ENCODE peak calls at places on chromosomes 13 and 19, in nine cellular contexts. Z, L, Q, I, H, S, D, G and O are unnamed samples.
A peak's percentile ranks its signal among the peaks of the same experiment; 100 is the strongest.

GRCh38 chr19:1503089-1503924 is 9.5 kb downstream of the ADAMTSL5 start:
- DNase-seq in Z (peak; percentile 81), L (peak; percentile 53), Q (peak; percentile 75), I (no peak), H (peak; percentile 42), S (peak; percentile 68), D (peak; percentile 53), G (peak; percentile 79), O (peak; percentile 47)

GRCh38 chr13:38686635-38687245 is at the start of gene FREM2:
- DNase-seq in Z (peak; percentile 66), L (no peak), Q (no peak), I (peak; percentile 37), H (no peak), S (no peak), D (no peak), G (peak; percentile 97), O (peak; percentile 81)

GRCh38 chr13:93776936-93777335 is 550.3 kb downstream of the GPC6 start:
- DNase-seq in Z (no peak), L (no peak), Q (no peak), I (peak; percentile 29), H (peak; percentile 14), S (no peak), D (no peak), G (no peak), O (no peak)

GRCh38 chr19:33639034-33639681 is 17.4 kb downstream of the CHST8 start:
- DNase-seq in Z (no peak), L (no peak), Q (no peak), I (no peak), H (no peak), S (no peak), D (no peak), G (peak; percentile 25), O (no peak)

GRCh38 chr13:88074794-88075509 is 403.8 kb downstream of the SLITRK5 start:
- DNase-seq in Z (peak; percentile 33), L (peak; percentile 53), Q (no peak), I (no peak), H (no peak), S (peak; percentile 67), D (no peak), G (no peak), O (no peak)

GRCh38 chr19:36686365-36687213 is 823 bp upstream of the ZNF567 start:
- DNase-seq in Z (peak; percentile 54), L (no peak), Q (peak; percentile 7), I (peak; percentile 79), H (peak; percentile 4), S (no peak), D (no peak), G (no peak), O (peak; percentile 28)

GRCh38 chr13:73718248-73718647 is 416.0 kb downstream of the KLF12 start:
- DNase-seq in Z (no peak), L (no peak), Q (no peak), I (no peak), H (no peak), S (no peak), D (no peak), G (peak; percentile 39), O (no peak)

GRCh38 chr13:78652651-78653050 is 6.3 kb downstream of the OBI1 start:
- DNase-seq in Z (no peak), L (no peak), Q (no peak), I (no peak), H (no peak), S (no peak), D (no peak), G (no peak), O (no peak)

GRCh38 chr13:45575146-45575829 is 40.3 kb downstream of the ERICH6B start:
- DNase-seq in Z (no peak), L (no peak), Q (no peak), I (no peak), H (no peak), S (no peak), D (no peak), G (no peak), O (no peak)

GRCh38 chr13:27658569-27658968 is 36.9 kb downstream of the POLR1D start:
- DNase-seq in Z (no peak), L (no peak), Q (no peak), I (no peak), H (peak; percentile 14), S (no peak), D (no peak), G (no peak), O (no peak)

GRCh38 chr13:27654816-27655215 is 33.1 kb downstream of the POLR1D start:
- DNase-seq in Z (no peak), L (no peak), Q (no peak), I (no peak), H (no peak), S (no peak), D (no peak), G (no peak), O (no peak)

GRCh38 chr13:27660511-27660910 is 38.8 kb downstream of the POLR1D start:
- DNase-seq in Z (no peak), L (no peak), Q (no peak), I (no peak), H (no peak), S (no peak), D (no peak), G (no peak), O (no peak)

GRCh38 chr13:27659466-27659865 is 37.8 kb downstream of the POLR1D start:
- DNase-seq in Z (no peak), L (no peak), Q (no peak), I (no peak), H (no peak), S (no peak), D (no peak), G (no peak), O (no peak)

GRCh38 chr13:27657724-27658123 is 36.0 kb downstream of the POLR1D start:
- DNase-seq in Z (no peak), L (no peak), Q (no peak), I (no peak), H (no peak), S (no peak), D (no peak), G (no peak), O (no peak)
- TF ChIP-seq CTCF in Z (no peak), L (no peak), Q (no peak), I (no peak), H (no peak), S (no peak), D (no peak), G (no peak), O (no peak)

DNA sequence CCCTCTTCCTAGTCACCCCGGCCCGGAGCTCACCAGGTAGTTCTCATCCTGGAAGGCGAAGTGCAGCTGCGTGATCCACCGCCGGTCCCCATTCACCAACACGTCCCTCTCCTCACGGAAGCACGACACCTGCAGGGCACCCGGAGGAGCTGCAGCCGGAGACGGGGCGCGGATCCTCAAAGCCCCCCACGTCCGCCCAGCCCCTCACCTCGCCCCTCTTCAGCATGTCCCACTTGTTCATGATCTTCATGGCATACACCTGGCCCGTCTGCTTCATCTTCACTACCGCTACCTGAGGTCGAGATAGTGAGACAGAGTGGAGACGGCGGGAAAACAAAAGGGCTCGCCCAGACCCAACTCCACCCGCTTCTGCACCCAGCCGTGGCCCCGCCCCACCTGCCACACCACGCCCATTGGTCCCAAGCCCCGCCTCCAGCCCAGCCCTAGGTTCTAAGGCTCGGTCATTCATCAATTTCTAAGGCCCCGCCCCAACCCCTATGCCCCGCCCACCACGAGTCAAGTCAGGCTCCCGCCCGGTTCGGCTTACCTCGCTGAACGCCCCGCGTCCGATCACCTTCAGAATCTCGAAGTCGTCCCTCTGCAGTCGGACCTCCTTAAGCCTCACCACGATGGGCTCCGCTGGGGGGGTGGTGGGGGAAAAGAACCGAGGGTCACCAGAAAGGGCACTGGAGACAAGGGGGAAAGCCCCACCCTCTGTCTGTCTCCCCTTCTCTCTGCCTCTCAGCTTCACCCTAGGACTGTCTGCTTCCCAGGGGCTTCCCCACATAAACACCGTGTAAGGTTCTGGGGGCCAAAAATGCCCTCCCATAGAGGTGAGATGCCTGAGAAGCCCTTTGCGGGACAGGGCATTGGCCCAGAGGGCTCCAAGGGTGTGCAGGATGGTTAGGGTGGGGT is 2.8 kb downstream of the DMPK start:
- DNase-seq in Z (peak; percentile 84), L (peak; percentile 70), Q (peak; percentile 96), I (peak; percentile 95), H (peak; percentile 38), S (no peak), D (peak; percentile 91), G (peak; percentile 97), O (peak; percentile 41)
- TF ChIP-seq CTCF in Z (no peak), L (peak; percentile 48), Q (peak; percentile 73), I (no peak), H (peak; percentile 6), S (peak; percentile 47), D (peak; percentile 64), G (peak; percentile 87), O (no peak)

DNA sequence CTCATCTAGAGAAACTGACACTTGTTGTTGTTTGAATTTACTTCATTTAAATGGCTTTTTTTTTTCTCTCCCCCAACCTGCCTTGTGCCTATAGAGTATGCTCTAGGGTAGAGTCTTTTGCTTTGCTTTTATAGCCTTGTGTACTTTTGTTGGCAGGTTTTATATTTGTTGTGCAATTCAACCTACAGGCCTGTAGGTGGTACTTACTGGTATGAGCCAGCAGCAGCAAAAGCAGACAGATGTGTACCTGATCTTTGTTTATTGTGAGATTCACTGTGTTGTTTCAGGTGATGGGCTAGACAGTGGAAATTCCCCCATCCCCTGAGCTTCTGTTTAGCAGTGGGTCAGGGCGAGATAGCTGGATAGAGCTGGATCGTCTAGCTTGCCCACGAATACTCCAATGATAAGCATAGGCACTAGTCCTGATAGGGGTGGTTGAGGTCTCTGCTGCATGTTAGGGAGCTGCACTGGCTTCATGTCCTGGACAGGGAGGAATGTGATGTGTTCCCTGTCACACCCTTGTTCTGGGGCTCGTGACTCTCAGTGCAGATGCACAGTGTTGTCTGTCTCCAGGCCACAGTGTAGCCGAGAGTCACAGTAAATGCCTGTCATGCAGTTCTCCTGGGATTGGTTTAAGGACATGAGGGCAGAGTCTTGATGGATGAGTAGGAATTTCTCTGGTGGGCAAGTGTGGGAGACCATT is 21.3 kb downstream of the DNAJC3 start:
- DNase-seq in Z (no peak), L (no peak), Q (no peak), I (no peak), H (no peak), S (no peak), D (no peak), G (no peak), O (no peak)
- TF ChIP-seq CTCF in Z (no peak), L (peak; percentile 21), Q (peak; percentile 44), I (peak; percentile 14), H (peak; percentile 24), S (no peak), D (peak; percentile 16), G (peak; percentile 57), O (no peak)

GRCh38 chr13:21181671-21182070 is 5.2 kb downstream of the MRPL57 start:
- DNase-seq in Z (no peak), L (no peak), Q (no peak), I (no peak), H (no peak), S (no peak), D (no peak), G (no peak), O (no peak)

GRCh38 chr13:21171420-21171819 is 4.9 kb downstream of the SKA3 start:
- DNase-seq in Z (no peak), L (no peak), Q (no peak), I (no peak), H (no peak), S (no peak), D (no peak), G (no peak), O (no peak)

GRCh38 chr13:21176982-21177284 is 475 bp downstream of the MRPL57 start:
- DNase-seq in Z (no peak), L (no peak), Q (no peak), I (no peak), H (no peak), S (no peak), D (no peak), G (no peak), O (no peak)

GRCh38 chr13:21175656-21176194 is 627 bp downstream of the SKA3 start:
- DNase-seq in Z (no peak), L (no peak), Q (no peak), I (no peak), H (no peak), S (peak; percentile 17), D (peak; percentile 17), G (no peak), O (no peak)

GRCh38 chr13:21176195-21176981 is at the start of the genes MRPL57 and SKA3:
- DNase-seq in Z (peak; percentile 96), L (peak; percentile 96), Q (peak; percentile 95), I (peak; percentile 98), H (peak; percentile 89), S (peak; percentile 94), D (peak; percentile 97), G (peak; percentile 97), O (peak; percentile 91)
- TF ChIP-seq CTCF in Z (no peak), L (no peak), Q (no peak), I (no peak), H (no peak), S (no peak), D (no peak), G (no peak), O (no peak)